ENCODE peak calls at places on chromosomes 4 and X, in seven cellular contexts. E is astrocyte; L is CD14-positive monocyte; X is IMR-90; O is astrocyte of the spinal cord; Y is H9; U is CD8-positive, alpha-beta T cell. S is an unnamed sample.

GRCh38 chr4:173270312-173271027 is 63.7 kb downstream of the HMGB2 start:
- DNase-seq in E (peak), L (no peak), X (peak), O (peak), Y (no peak), U (no peak), S (no peak)

GRCh38 chr4:109094061-109094460 is 208.4 kb downstream of the COL25A1 start:
- DNase-seq in E (peak), L (no peak), X (no peak), O (no peak), Y (no peak), U (no peak), S (no peak)

GRCh38 chrX:42755820-42756219 is 22.1 kb downstream of the PPP1R2C start:
- DNase-seq in E (peak), L (no peak), X (peak), O (peak), Y (no peak), U (no peak), S (no peak)

GRCh38 chr4:128855656-128856055 is 46.2 kb downstream of the JADE1 start:
- DNase-seq in E (no peak), L (no peak), X (no peak), O (no peak), Y (no peak), U (no peak), S (no peak)

GRCh38 chr4:94298725-94299252 is 43.8 kb downstream of the HPGDS start:
- DNase-seq in E (no peak), L (no peak), X (no peak), O (no peak), Y (no peak), U (no peak), S (no peak)

GRCh38 chrX:57677132-57677858 is 2.8 kb downstream of the NLRP2B start:
- DNase-seq in E (no peak), L (no peak), X (no peak), O (no peak), Y (no peak), U (no peak), S (no peak)

GRCh38 chr4:10333942-10334341 is 123.3 kb downstream of the ZNF518B start:
- DNase-seq in E (no peak), L (no peak), X (no peak), O (no peak), Y (peak), U (no peak), S (no peak)

GRCh38 chr4:2303686-2304320 is 41.9 kb upstream of the MXD4 start:
- DNase-seq in E (no peak), L (no peak), X (no peak), O (no peak), Y (no peak), U (no peak), S (no peak)

GRCh38 chr4:105683038-105683437 is 25.5 kb downstream of the INTS12 start:
- DNase-seq in E (no peak), L (no peak), X (no peak), O (no peak), Y (no peak), U (no peak), S (no peak)

GRCh38 chr4:48331577-48332340 is 9.6 kb upstream of the SLAIN2 start:
- DNase-seq in E (peak), L (peak), X (peak), O (peak), Y (no peak), U (no peak), S (no peak)

DNA sequence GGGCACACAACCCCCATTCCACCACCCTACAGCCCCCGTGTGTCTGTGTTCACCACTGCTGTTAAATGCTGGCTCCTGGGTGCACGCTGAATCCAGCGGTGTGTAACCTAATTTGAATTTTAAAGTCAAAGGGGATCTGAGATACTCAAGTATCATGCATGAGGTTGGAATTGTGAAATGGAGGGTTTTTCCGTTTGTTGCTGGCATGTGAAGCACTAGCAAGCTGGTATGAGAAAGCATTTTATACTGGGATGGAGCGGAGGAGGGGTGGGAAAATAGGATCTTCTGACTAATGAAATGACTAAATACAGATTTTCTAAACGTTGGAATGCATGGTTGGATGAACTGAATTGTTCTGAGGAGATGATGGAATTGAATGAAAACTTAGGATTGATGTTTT is 36.9 kb upstream of the FAT1 start:
- DNase-seq in E (peak), L (no peak), X (peak), O (peak), Y (no peak), U (no peak), S (no peak)
- TF ChIP-seq CTCF in E (no peak), L (no peak), X (no peak), O (no peak), Y (no peak), U (no peak), S (no peak)

DNA sequence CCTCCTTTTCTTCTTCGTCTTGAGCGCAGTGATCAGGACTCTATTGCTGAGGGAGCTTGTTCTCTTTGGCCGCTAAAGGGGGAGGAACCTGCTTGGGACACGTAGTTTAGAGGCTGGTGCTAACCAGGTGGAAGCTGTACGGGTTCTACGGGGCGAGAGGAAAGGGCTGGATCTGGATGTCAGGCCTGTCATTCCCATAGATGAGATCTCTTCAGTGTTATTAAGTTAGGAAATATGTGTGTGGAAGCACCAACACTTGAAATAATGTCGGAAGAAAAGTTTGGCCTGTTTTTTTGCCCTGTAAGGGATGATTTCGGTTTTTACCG is 643 bp downstream of the SRP72 start:
- DNase-seq in E (peak), L (no peak), X (peak), O (no peak), Y (no peak), U (no peak), S (no peak)
- TF ChIP-seq CTCF in E (no peak), L (no peak), X (no peak), O (no peak), Y (no peak), U (no peak), S (no peak)

DNA sequence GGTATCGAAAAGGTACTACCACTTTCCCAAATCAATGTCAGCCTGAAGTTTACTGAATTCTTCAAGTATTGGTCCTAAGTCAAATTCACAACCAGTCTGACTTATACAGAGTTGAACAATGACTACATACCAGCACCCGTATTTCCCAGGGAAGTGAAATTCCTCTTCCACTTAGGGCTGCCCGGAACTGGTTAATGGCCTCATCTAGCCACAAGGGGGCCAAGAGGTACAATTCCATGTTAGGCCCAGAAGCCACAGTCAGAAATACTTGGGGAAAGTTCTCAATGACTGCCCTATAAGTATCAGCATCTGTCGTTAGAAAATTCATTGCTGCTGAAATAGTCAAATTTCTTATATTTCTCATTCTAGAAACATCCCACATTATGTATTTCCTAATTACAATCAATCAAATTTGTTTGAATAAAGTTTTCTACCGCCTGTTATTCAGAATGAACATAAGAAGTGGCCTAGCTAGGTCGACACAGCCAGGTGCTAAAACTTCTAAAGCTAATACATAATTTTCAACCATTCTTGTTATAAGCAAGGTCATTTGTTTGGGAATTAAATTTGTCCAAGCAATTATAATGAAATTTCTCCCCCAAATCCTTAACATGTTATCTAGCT is 5.6 kb upstream of the PCDH7 start:
- DNase-seq in E (peak), L (no peak), X (peak), O (peak), Y (peak), U (no peak), S (no peak)
- TF ChIP-seq CTCF in E (peak), L (peak), X (peak), O (peak), Y (peak), U (no peak), S (peak)

DNA sequence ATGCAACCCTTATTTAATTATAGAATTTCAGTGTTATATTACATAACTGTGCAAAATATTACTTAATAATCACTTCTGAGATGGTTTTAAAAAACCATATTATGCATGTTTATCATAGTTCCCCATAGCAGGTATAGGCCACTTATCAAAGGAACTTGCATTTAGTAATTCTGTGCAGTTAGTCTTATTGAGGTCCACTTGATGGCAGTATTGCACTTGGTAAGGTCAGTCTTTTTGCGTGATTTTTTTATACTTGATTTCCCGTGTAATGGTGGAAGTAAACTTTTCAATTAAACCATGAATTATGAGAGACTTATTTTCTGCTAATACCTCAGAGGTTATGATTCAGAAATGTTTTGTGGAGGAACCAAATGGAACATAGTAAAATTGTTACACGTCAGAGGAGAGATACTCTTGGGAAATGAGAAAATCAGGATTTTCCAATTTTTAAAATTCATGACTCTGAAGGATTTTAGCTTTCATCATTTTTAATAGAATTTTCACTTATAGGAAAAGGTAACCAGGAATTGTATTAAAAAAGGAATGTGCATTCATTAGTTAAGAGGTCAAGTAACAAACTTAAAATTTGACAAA is 230.0 kb downstream of the CCSER1 start:
- DNase-seq in E (peak), L (no peak), X (peak), O (peak), Y (no peak), U (no peak), S (no peak)
- TF ChIP-seq CTCF in E (peak), L (peak), X (peak), O (peak), Y (peak), U (no peak), S (peak)

S was measured in chondrocyte.